ENCODE peak calls at places on chromosomes 3 and 15, in four cellular contexts. F, O, U and S are unnamed samples.

GRCh38 chr3:72492240-72492639 is 356.0 kb downstream of the SHQ1 start:
- DNase-seq in F (no peak), O (peak; percentile 99), U (peak; percentile 71), S (peak; percentile 84)

GRCh38 chr3:177781686-177782161 is 584.4 kb upstream of the TBL1XR1 start:
- DNase-seq in F (no peak), O (peak; percentile 86), U (peak; percentile 55), S (no peak)

GRCh38 chr3:56624725-56625124 is 58.3 kb downstream of the TASOR start:
- DNase-seq in F (no peak), O (peak; percentile 65), U (no peak), S (no peak)

GRCh38 chr3:51622402-51622801 is 48.6 kb upstream of the TEX264 start:
- DNase-seq in F (no peak), O (peak; percentile 29), U (no peak), S (no peak)

GRCh38 chr3:88222343-88222742 is 72.6 kb downstream of the C3orf38 start:
- DNase-seq in F (no peak), O (no peak), U (no peak), S (no peak)

GRCh38 chr15:89792106-89792805 is 16.1 kb downstream of the MESP2 start:
- DNase-seq in F (no peak), O (no peak), U (no peak), S (no peak)

GRCh38 chr3:151003024-151003771 is 30.7 kb upstream of the CLRN1 start:
- DNase-seq in F (no peak), O (no peak), U (no peak), S (no peak)

GRCh38 chr3:106809633-106810460 is 567.4 kb upstream of the CCDC54 start:
- DNase-seq in F (no peak), O (peak; percentile 28), U (no peak), S (no peak)

GRCh38 chr15:57522148-57522547 is 69.6 kb upstream of the MYZAP start:
- DNase-seq in F (no peak), O (no peak), U (no peak), S (no peak)

GRCh38 chr3:177451277-177451880 is 254.1 kb upstream of the TBL1XR1 start:
- DNase-seq in F (no peak), O (no peak), U (no peak), S (no peak)

GRCh38 chr15:38069001-38069400 is 134.6 kb downstream of the TMCO5A start:
- DNase-seq in F (no peak), O (peak; percentile 65), U (no peak), S (no peak)

GRCh38 chr3:162492446-162493081 is 996.0 kb downstream of the OTOL1 start:
- DNase-seq in F (no peak), O (peak; percentile 93), U (no peak), S (no peak)

GRCh38 chr15:36221992-36222391 is 357.4 kb upstream of the CDIN1 start:
- DNase-seq in F (no peak), O (no peak), U (no peak), S (no peak)

GRCh38 chr15:50109086-50109987 is 9.7 kb downstream of the ATP8B4 start:
- DNase-seq in F (no peak), O (no peak), U (no peak), S (no peak)

GRCh38 chr3:40422861-40423260 is 34.3 kb upstream of the RPL14 start:
- DNase-seq in F (peak; percentile 0), O (no peak), U (no peak), S (no peak)

GRCh38 chr3:99114565-99115291 is 213.2 kb upstream of the DCBLD2 start:
- DNase-seq in F (no peak), O (peak; percentile 62), U (no peak), S (no peak)

GRCh38 chr3:141795719-141796435 is 32.7 kb downstream of the GRK7 start:
- DNase-seq in F (peak; percentile 39), O (peak; percentile 91), U (peak; percentile 72), S (peak; percentile 69)

GRCh38 chr3:28317438-28318022 is 31.0 kb upstream of the ZCWPW2 start:
- DNase-seq in F (peak; percentile 58), O (peak; percentile 40), U (no peak), S (no peak)

GRCh38 chr15:39447431-39447830 is 133.4 kb upstream of the THBS1 start:
- DNase-seq in F (no peak), O (no peak), U (no peak), S (no peak)

GRCh38 chr15:48406240-48406891 is 75.1 kb downstream of the DUT start:
- DNase-seq in F (no peak), O (no peak), U (no peak), S (no peak)

GRCh38 chr15:74790080-74790916 is 8.4 kb downstream of the CSK start:
- DNase-seq in F (no peak), O (peak; percentile 55), U (peak; percentile 87), S (peak; percentile 94)

GRCh38 chr3:110062711-110063110 is 725.4 kb upstream of the DPPA4 start:
- DNase-seq in F (no peak), O (peak; percentile 57), U (no peak), S (no peak)

GRCh38 chr3:43533009-43533408 is 88.8 kb downstream of the ANO10 start:
- DNase-seq in F (no peak), O (no peak), U (no peak), S (no peak)